ENCODE peak calls at places on chromosomes 1 and 21, in seven cellular contexts. One of them, this sample, is unnamed.

GRCh38 chr1:19361231-19362147 is 49.4 kb downstream of the SLC66A1 start:
- DNase-seq in heart right ventricle: no peak
- DNase-seq in HuH-7.5: no peak
- DNase-seq in glomerular endothelial cell: no peak
- DNase-seq in IMR-90: peak; percentile 83
- DNase-seq in activated effector memory CD4-positive, alpha-beta T cell treated with Interleukin-2 at 50 U/mL for 16 hours: no peak
- DNase-seq in aorta: no peak
- DNase-seq in this sample: no peak

GRCh38 chr1:47395433-47395832 is 20.7 kb upstream of the FOXE3 start:
- DNase-seq in aorta: no peak
- DNase-seq in IMR-90: no peak
- DNase-seq in heart right ventricle: no peak
- DNase-seq in HuH-7.5: no peak
- DNase-seq in glomerular endothelial cell: no peak
- DNase-seq in activated effector memory CD4-positive, alpha-beta T cell treated with Interleukin-2 at 50 U/mL for 16 hours: no peak
- DNase-seq in this sample: no peak

GRCh38 chr1:20792177-20792576 is 5.1 kb upstream of the HP1BP3 start:
- DNase-seq in glomerular endothelial cell: no peak
- DNase-seq in IMR-90: peak; percentile 93
- DNase-seq in heart right ventricle: no peak
- DNase-seq in HuH-7.5: no peak
- DNase-seq in aorta: no peak
- DNase-seq in activated effector memory CD4-positive, alpha-beta T cell treated with Interleukin-2 at 50 U/mL for 16 hours: no peak
- DNase-seq in this sample: no peak

GRCh38 chr1:243261389-243261788 is 5.5 kb downstream of the SDCCAG8 start:
- DNase-seq in aorta: no peak
- DNase-seq in heart right ventricle: no peak
- DNase-seq in HuH-7.5: no peak
- DNase-seq in glomerular endothelial cell: no peak
- DNase-seq in activated effector memory CD4-positive, alpha-beta T cell treated with Interleukin-2 at 50 U/mL for 16 hours: no peak
- DNase-seq in IMR-90: peak; percentile 81
- DNase-seq in this sample: no peak

GRCh38 chr1:147541672-147542548 is 609 bp downstream of the BCL9 start:
- DNase-seq in glomerular endothelial cell: no peak
- DNase-seq in activated effector memory CD4-positive, alpha-beta T cell treated with Interleukin-2 at 50 U/mL for 16 hours: peak; percentile 3
- DNase-seq in IMR-90: peak; percentile 39
- DNase-seq in HuH-7.5: no peak
- DNase-seq in heart right ventricle: peak; percentile 46
- DNase-seq in aorta: peak; percentile 82
- DNase-seq in this sample: peak; percentile 76

GRCh38 chr1:31447210-31447609 is 34.2 kb downstream of the SERINC2 start:
- DNase-seq in glomerular endothelial cell: no peak
- DNase-seq in aorta: no peak
- DNase-seq in IMR-90: no peak
- DNase-seq in HuH-7.5: no peak
- DNase-seq in activated effector memory CD4-positive, alpha-beta T cell treated with Interleukin-2 at 50 U/mL for 16 hours: no peak
- DNase-seq in heart right ventricle: no peak
- DNase-seq in this sample: no peak

GRCh38 chr1:225915538-225915991 is 8.5 kb downstream of the PYCR2 start:
- DNase-seq in HuH-7.5: no peak
- DNase-seq in heart right ventricle: no peak
- DNase-seq in aorta: peak; percentile 70
- DNase-seq in activated effector memory CD4-positive, alpha-beta T cell treated with Interleukin-2 at 50 U/mL for 16 hours: no peak
- DNase-seq in IMR-90: no peak
- DNase-seq in glomerular endothelial cell: no peak
- DNase-seq in this sample: no peak

GRCh38 chr1:228151170-228151513 is 1.4 kb downstream of the GJC2 start:
- DNase-seq in heart right ventricle: no peak
- DNase-seq in IMR-90: no peak
- DNase-seq in glomerular endothelial cell: no peak
- DNase-seq in activated effector memory CD4-positive, alpha-beta T cell treated with Interleukin-2 at 50 U/mL for 16 hours: no peak
- DNase-seq in HuH-7.5: no peak
- DNase-seq in aorta: no peak
- DNase-seq in this sample: no peak

GRCh38 chr1:114263343-114263742 is 109.7 kb upstream of the SYT6 start:
- DNase-seq in aorta: no peak
- DNase-seq in HuH-7.5: no peak
- DNase-seq in glomerular endothelial cell: no peak
- DNase-seq in IMR-90: no peak
- DNase-seq in heart right ventricle: no peak
- DNase-seq in activated effector memory CD4-positive, alpha-beta T cell treated with Interleukin-2 at 50 U/mL for 16 hours: no peak
- DNase-seq in this sample: no peak

GRCh38 chr1:153697191-153697872 is 18.8 kb downstream of the NPR1 start:
- DNase-seq in IMR-90: no peak
- DNase-seq in HuH-7.5: no peak
- DNase-seq in activated effector memory CD4-positive, alpha-beta T cell treated with Interleukin-2 at 50 U/mL for 16 hours: no peak
- DNase-seq in aorta: peak; percentile 90
- DNase-seq in heart right ventricle: peak; percentile 42
- DNase-seq in glomerular endothelial cell: no peak
- DNase-seq in this sample: peak; percentile 55

GRCh38 chr1:67472056-67472455 is 41.9 kb upstream of the SERBP1 start:
- DNase-seq in glomerular endothelial cell: no peak
- DNase-seq in HuH-7.5: no peak
- DNase-seq in aorta: no peak
- DNase-seq in activated effector memory CD4-positive, alpha-beta T cell treated with Interleukin-2 at 50 U/mL for 16 hours: no peak
- DNase-seq in heart right ventricle: no peak
- DNase-seq in IMR-90: no peak
- DNase-seq in this sample: no peak

GRCh38 chr1:173996995-173997394 is 25.2 kb downstream of the RC3H1 start:
- DNase-seq in IMR-90: peak; percentile 6
- DNase-seq in activated effector memory CD4-positive, alpha-beta T cell treated with Interleukin-2 at 50 U/mL for 16 hours: no peak
- DNase-seq in HuH-7.5: no peak
- DNase-seq in glomerular endothelial cell: no peak
- DNase-seq in heart right ventricle: no peak
- DNase-seq in aorta: no peak
- DNase-seq in this sample: no peak

GRCh38 chr1:157399984-157400382 is 152.3 kb downstream of the FCRL5 start:
- DNase-seq in aorta: no peak
- DNase-seq in heart right ventricle: no peak
- DNase-seq in activated effector memory CD4-positive, alpha-beta T cell treated with Interleukin-2 at 50 U/mL for 16 hours: no peak
- DNase-seq in IMR-90: no peak
- DNase-seq in glomerular endothelial cell: no peak
- DNase-seq in HuH-7.5: no peak
- DNase-seq in this sample: no peak

GRCh38 chr1:183205196-183205781 is 19.2 kb downstream of the LAMC2 start:
- DNase-seq in aorta: no peak
- DNase-seq in HuH-7.5: no peak
- DNase-seq in IMR-90: peak; percentile 89
- DNase-seq in activated effector memory CD4-positive, alpha-beta T cell treated with Interleukin-2 at 50 U/mL for 16 hours: no peak
- DNase-seq in glomerular endothelial cell: no peak
- DNase-seq in heart right ventricle: no peak
- DNase-seq in this sample: no peak

GRCh38 chr1:119453021-119453420 is 38.1 kb downstream of the HSD3B2 start:
- DNase-seq in activated effector memory CD4-positive, alpha-beta T cell treated with Interleukin-2 at 50 U/mL for 16 hours: no peak
- DNase-seq in aorta: no peak
- DNase-seq in glomerular endothelial cell: no peak
- DNase-seq in HuH-7.5: no peak
- DNase-seq in heart right ventricle: no peak
- DNase-seq in IMR-90: peak; percentile 10
- DNase-seq in this sample: no peak

GRCh38 chr1:6127587-6128163 is 52.4 kb downstream of the CHD5 start:
- DNase-seq in glomerular endothelial cell: no peak
- DNase-seq in heart right ventricle: peak; percentile 83
- DNase-seq in IMR-90: peak; percentile 23
- DNase-seq in activated effector memory CD4-positive, alpha-beta T cell treated with Interleukin-2 at 50 U/mL for 16 hours: peak; percentile 43
- DNase-seq in HuH-7.5: no peak
- DNase-seq in aorta: peak; percentile 91
- DNase-seq in this sample: peak; percentile 93

GRCh38 chr1:8525291-8526275 is 207.7 kb downstream of the SLC45A1 start:
- DNase-seq in IMR-90: peak; percentile 96
- DNase-seq in HuH-7.5: peak; percentile 25
- DNase-seq in activated effector memory CD4-positive, alpha-beta T cell treated with Interleukin-2 at 50 U/mL for 16 hours: peak; percentile 60
- DNase-seq in glomerular endothelial cell: peak; percentile 27
- DNase-seq in heart right ventricle: peak; percentile 50
- DNase-seq in aorta: peak; percentile 81
- DNase-seq in this sample: peak; percentile 74

GRCh38 chr1:212077028-212077427 is 41.5 kb downstream of the DTL start:
- DNase-seq in aorta: no peak
- DNase-seq in glomerular endothelial cell: no peak
- DNase-seq in heart right ventricle: no peak
- DNase-seq in activated effector memory CD4-positive, alpha-beta T cell treated with Interleukin-2 at 50 U/mL for 16 hours: no peak
- DNase-seq in HuH-7.5: no peak
- DNase-seq in IMR-90: no peak
- DNase-seq in this sample: no peak

GRCh38 chr1:202998836-202999750 is 8.1 kb upstream of the TMEM183A start:
- DNase-seq in heart right ventricle: no peak
- DNase-seq in HuH-7.5: no peak
- DNase-seq in glomerular endothelial cell: peak; percentile 41
- DNase-seq in IMR-90: peak; percentile 52
- DNase-seq in aorta: no peak
- DNase-seq in activated effector memory CD4-positive, alpha-beta T cell treated with Interleukin-2 at 50 U/mL for 16 hours: peak; percentile 9
- DNase-seq in this sample: no peak

GRCh38 chr1:37037675-37038074 is 3.4 kb upstream of the GRIK3 start:
- DNase-seq in IMR-90: no peak
- DNase-seq in activated effector memory CD4-positive, alpha-beta T cell treated with Interleukin-2 at 50 U/mL for 16 hours: no peak
- DNase-seq in heart right ventricle: no peak
- DNase-seq in HuH-7.5: no peak
- DNase-seq in aorta: no peak
- DNase-seq in glomerular endothelial cell: no peak
- DNase-seq in this sample: peak; percentile 59

GRCh38 chr1:234825498-234826176 is 215.7 kb upstream of the IRF2BP2 start:
- DNase-seq in HuH-7.5: no peak
- DNase-seq in heart right ventricle: no peak
- DNase-seq in IMR-90: no peak
- DNase-seq in aorta: no peak
- DNase-seq in activated effector memory CD4-positive, alpha-beta T cell treated with Interleukin-2 at 50 U/mL for 16 hours: no peak
- DNase-seq in glomerular endothelial cell: no peak
- DNase-seq in this sample: no peak

GRCh38 chr1:94792473-94792875 is 27.7 kb upstream of the SLC44A3 start:
- DNase-seq in activated effector memory CD4-positive, alpha-beta T cell treated with Interleukin-2 at 50 U/mL for 16 hours: no peak
- DNase-seq in heart right ventricle: no peak
- DNase-seq in IMR-90: peak; percentile 67
- DNase-seq in aorta: no peak
- DNase-seq in glomerular endothelial cell: no peak
- DNase-seq in HuH-7.5: no peak
- DNase-seq in this sample: no peak

GRCh38 chr1:4511374-4511773 is 143.0 kb upstream of the AJAP1 start:
- DNase-seq in HuH-7.5: no peak
- DNase-seq in heart right ventricle: no peak
- DNase-seq in IMR-90: no peak
- DNase-seq in activated effector memory CD4-positive, alpha-beta T cell treated with Interleukin-2 at 50 U/mL for 16 hours: no peak
- DNase-seq in aorta: peak; percentile 66
- DNase-seq in glomerular endothelial cell: no peak
- DNase-seq in this sample: no peak

GRCh38 chr1:206719169-206719839 is 34.6 kb downstream of the MAPKAPK2 start:
- DNase-seq in activated effector memory CD4-positive, alpha-beta T cell treated with Interleukin-2 at 50 U/mL for 16 hours: no peak
- DNase-seq in IMR-90: no peak
- DNase-seq in HuH-7.5: no peak
- DNase-seq in aorta: no peak
- DNase-seq in glomerular endothelial cell: no peak
- DNase-seq in heart right ventricle: no peak
- DNase-seq in this sample: no peak

GRCh38 chr21:29149771-29150425 is 19.5 kb downstream of the MAP3K7CL start:
- DNase-seq in activated effector memory CD4-positive, alpha-beta T cell treated with Interleukin-2 at 50 U/mL for 16 hours: no peak
- DNase-seq in heart right ventricle: no peak
- DNase-seq in glomerular endothelial cell: no peak
- DNase-seq in HuH-7.5: no peak
- DNase-seq in IMR-90: peak; percentile 89
- DNase-seq in aorta: no peak
- DNase-seq in this sample: no peak

GRCh38 chr1:12650001-12650421 is 6.1 kb downstream of the AADACL4 start:
- DNase-seq in activated effector memory CD4-positive, alpha-beta T cell treated with Interleukin-2 at 50 U/mL for 16 hours: no peak
- DNase-seq in aorta: no peak
- DNase-seq in glomerular endothelial cell: no peak
- DNase-seq in HuH-7.5: no peak
- DNase-seq in heart right ventricle: no peak
- DNase-seq in IMR-90: peak; percentile 95
- DNase-seq in this sample: no peak

GRCh38 chr1:58879464-58879863 is 95.6 kb upstream of the JUN start:
- DNase-seq in IMR-90: peak; percentile 45
- DNase-seq in glomerular endothelial cell: no peak
- DNase-seq in heart right ventricle: no peak
- DNase-seq in activated effector memory CD4-positive, alpha-beta T cell treated with Interleukin-2 at 50 U/mL for 16 hours: no peak
- DNase-seq in aorta: no peak
- DNase-seq in HuH-7.5: no peak
- DNase-seq in this sample: no peak

GRCh38 chr1:211632808-211633522 is 42.5 kb downstream of the NEK2 start:
- DNase-seq in IMR-90: peak; percentile 89
- DNase-seq in glomerular endothelial cell: no peak
- DNase-seq in HuH-7.5: no peak
- DNase-seq in heart right ventricle: peak; percentile 70
- DNase-seq in aorta: peak; percentile 77
- DNase-seq in activated effector memory CD4-positive, alpha-beta T cell treated with Interleukin-2 at 50 U/mL for 16 hours: no peak
- DNase-seq in this sample: no peak

GRCh38 chr1:223248787-223249175 is 105.7 kb upstream of the TLR5 start:
- DNase-seq in IMR-90: no peak
- DNase-seq in activated effector memory CD4-positive, alpha-beta T cell treated with Interleukin-2 at 50 U/mL for 16 hours: peak; percentile 31
- DNase-seq in aorta: no peak
- DNase-seq in HuH-7.5: no peak
- DNase-seq in glomerular endothelial cell: no peak
- DNase-seq in heart right ventricle: no peak
- DNase-seq in this sample: peak; percentile 15

GRCh38 chr21:25700741-25701140 is 34.0 kb downstream of the ATP5PF start:
- DNase-seq in glomerular endothelial cell: no peak
- DNase-seq in HuH-7.5: no peak
- DNase-seq in IMR-90: no peak
- DNase-seq in activated effector memory CD4-positive, alpha-beta T cell treated with Interleukin-2 at 50 U/mL for 16 hours: no peak
- DNase-seq in heart right ventricle: no peak
- DNase-seq in aorta: no peak
- DNase-seq in this sample: no peak

GRCh38 chr1:41823453-41823852 is 95.3 kb downstream of the HIVEP3 start:
- DNase-seq in activated effector memory CD4-positive, alpha-beta T cell treated with Interleukin-2 at 50 U/mL for 16 hours: no peak
- DNase-seq in glomerular endothelial cell: no peak
- DNase-seq in aorta: no peak
- DNase-seq in IMR-90: no peak
- DNase-seq in heart right ventricle: peak; percentile 40
- DNase-seq in HuH-7.5: no peak
- DNase-seq in this sample: peak; percentile 82

GRCh38 chr1:118250232-118250631 is 65.2 kb upstream of the SPAG17 start:
- DNase-seq in IMR-90: no peak
- DNase-seq in HuH-7.5: no peak
- DNase-seq in aorta: no peak
- DNase-seq in heart right ventricle: no peak
- DNase-seq in activated effector memory CD4-positive, alpha-beta T cell treated with Interleukin-2 at 50 U/mL for 16 hours: no peak
- DNase-seq in glomerular endothelial cell: no peak
- DNase-seq in this sample: no peak

GRCh38 chr1:50981741-50982140 is 11.7 kb downstream of the CDKN2C start:
- DNase-seq in activated effector memory CD4-positive, alpha-beta T cell treated with Interleukin-2 at 50 U/mL for 16 hours: no peak
- DNase-seq in heart right ventricle: no peak
- DNase-seq in glomerular endothelial cell: no peak
- DNase-seq in HuH-7.5: no peak
- DNase-seq in aorta: no peak
- DNase-seq in IMR-90: no peak
- DNase-seq in this sample: no peak

GRCh38 chr1:40877681-40878080 is 15.5 kb upstream of the CITED4 start:
- DNase-seq in heart right ventricle: peak; percentile 27
- DNase-seq in aorta: peak; percentile 93
- DNase-seq in IMR-90: peak; percentile 91
- DNase-seq in activated effector memory CD4-positive, alpha-beta T cell treated with Interleukin-2 at 50 U/mL for 16 hours: no peak
- DNase-seq in HuH-7.5: no peak
- DNase-seq in glomerular endothelial cell: peak; percentile 72
- DNase-seq in this sample: no peak

GRCh38 chr1:241810769-241811402 is 37.1 kb upstream of the EXO1 start:
- DNase-seq in heart right ventricle: no peak
- DNase-seq in activated effector memory CD4-positive, alpha-beta T cell treated with Interleukin-2 at 50 U/mL for 16 hours: no peak
- DNase-seq in aorta: no peak
- DNase-seq in glomerular endothelial cell: no peak
- DNase-seq in HuH-7.5: no peak
- DNase-seq in IMR-90: no peak
- DNase-seq in this sample: no peak

This sample was measured in ecto neural progenitor cell.